ENCODE peak calls at places on chromosomes 4 and X, in four cellular contexts. S is tibial artery, N is PC-9, G is IMR-90. P is an unnamed sample.

GRCh38 chrX:134624046-134624430 is 34.2 kb downstream of the PLAC1 start:
- DNase-seq in S (no peak), N (no peak), G (peak; percentile 24), P (no peak)

GRCh38 chr4:78569291-78569821 is 17.8 kb downstream of the ANXA3 start:
- DNase-seq in N (peak; percentile 39), S (no peak), G (peak; percentile 82), P (peak; percentile 88)

GRCh38 chrX:129754266-129755024 is 15.7 kb downstream of the XPNPEP2 start:
- DNase-seq in N (no peak), S (no peak), G (no peak), P (no peak)

GRCh38 chrX:123905334-123905733 is 45.5 kb downstream of the XIAP start:
- DNase-seq in S (no peak), G (no peak), N (no peak), P (peak; percentile 43)

GRCh38 chr4:25922812-25923369 is 8.9 kb downstream of the SMIM20 start:
- DNase-seq in N (no peak), G (no peak), S (no peak), P (no peak)

GRCh38 chr4:4226606-4227438 is at the start of gene OTOP1:
- DNase-seq in G (no peak), N (no peak), S (no peak), P (no peak)

GRCh38 chrX:53347948-53348347 is 66.6 kb upstream of the IQSEC2 start:
- DNase-seq in N (no peak), S (no peak), G (no peak), P (no peak)

GRCh38 chrX:22081475-22082092 is 49.5 kb downstream of the PHEX start:
- DNase-seq in G (peak; percentile 63), S (peak; percentile 45), N (peak; percentile 13), P (peak; percentile 71)

GRCh38 chrX:65203545-65203944 is 227.3 kb upstream of the ZC4H2 start:
- DNase-seq in S (no peak), N (no peak), G (no peak), P (no peak)

GRCh38 chr4:149727663-149728062 is 88.0 kb downstream of the IQCM start:
- DNase-seq in N (no peak), G (no peak), S (no peak), P (peak; percentile 73)

GRCh38 chrX:16797841-16798240 is 11.6 kb downstream of the TXLNG start:
- DNase-seq in N (no peak), S (no peak), G (no peak), P (no peak)

GRCh38 chr4:7822858-7823257 is 116.8 kb downstream of the AFAP1 start:
- DNase-seq in G (no peak), N (no peak), S (peak; percentile 53), P (no peak)

GRCh38 chr4:1235381-1236102 is 13.4 kb downstream of the CTBP1 start:
- DNase-seq in G (no peak), N (no peak), S (peak; percentile 9), P (no peak)

GRCh38 chrX:40727599-40728252 is 7.6 kb downstream of the MED14 start:
- DNase-seq in G (no peak), N (no peak), S (no peak), P (no peak)

GRCh38 chrX:34875204-34875603 is 67.4 kb upstream of the FAM47B start:
- DNase-seq in N (no peak), G (peak; percentile 75), S (no peak), P (peak; percentile 44)

GRCh38 chr4:143286733-143287570 is 49.7 kb upstream of the GAB1 start:
- DNase-seq in S (no peak), G (peak; percentile 75), N (no peak), P (peak; percentile 85)

GRCh38 chrX:42519666-42520231 is 258.2 kb downstream of the PPP1R2C start:
- DNase-seq in S (no peak), N (no peak), G (peak; percentile 17), P (peak; percentile 59)

GRCh38 chr4:109359040-109359646 is 56.7 kb upstream of the COL25A1 start:
- DNase-seq in G (no peak), N (no peak), S (no peak), P (no peak)

GRCh38 chr4:153538408-153539057 is 72.4 kb downstream of the TMEM131L start:
- DNase-seq in S (peak; percentile 38), G (peak; percentile 26), N (no peak), P (peak; percentile 37)
- H3K4me3 ChIP-seq in S (peak overlapping the region; percentile 44), G (peak overlapping the region; percentile 25), N (no peak overlapping the region), P (peak overlapping the region; percentile 10)

GRCh38 chr4:146334862-146335449 is 120.6 kb downstream of the REELD1 start:
- DNase-seq in N (no peak), G (no peak), S (no peak), P (no peak)

GRCh38 chr4:146340798-146341197 is 126.5 kb downstream of the REELD1 start:
- DNase-seq in G (peak; percentile 54), S (no peak), N (no peak), P (peak; percentile 42)

GRCh38 chr4:146336413-146336807 is 122.1 kb downstream of the REELD1 start:
- DNase-seq in G (peak; percentile 71), S (no peak), N (no peak), P (peak; percentile 34)

GRCh38 chr4:146335763-146336412 is 121.5 kb downstream of the REELD1 start:
- DNase-seq in N (no peak), G (no peak), S (no peak), P (peak; percentile 82)

DNA sequence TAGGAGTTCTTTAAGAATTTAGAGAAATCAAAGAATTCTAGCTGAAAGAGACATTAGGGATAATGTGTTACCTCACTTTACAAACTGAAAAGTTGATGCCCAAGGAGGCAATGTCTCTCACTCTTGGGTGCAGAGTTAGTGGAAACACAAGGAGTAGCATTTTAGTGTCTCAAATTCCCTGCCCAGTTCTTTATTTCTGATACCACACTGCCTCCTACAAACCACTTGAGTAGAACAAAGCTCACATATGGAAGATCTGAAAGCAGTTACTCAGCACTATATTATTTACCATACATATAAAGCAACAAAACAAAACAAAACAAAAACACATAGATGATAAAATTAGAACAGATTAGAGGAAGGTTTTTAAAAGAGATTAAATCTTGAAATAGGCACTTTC is 124.2 kb downstream of the REELD1 start:
- DNase-seq in G (peak; percentile 6), S (no peak), N (no peak), P (no peak)
- TF ChIP-seq CTCF in G (peak; percentile 22), S (no peak), N (no peak), P (no peak)

GRCh38 chrX:154749856-154750255 is 1.0 kb downstream of the GAB3 start:
- DNase-seq in N (no peak), S (no peak), G (no peak), P (no peak)
- H3K4me3 ChIP-seq in N (no peak overlapping the region), S (peak overlapping the region; percentile 64), G (peak overlapping the region; percentile 82), P (no peak overlapping the region)

GRCh38 chrX:38651625-38652601 is 90.6 kb downstream of the TSPAN7 start:
- DNase-seq in S (no peak), G (no peak), N (no peak), P (no peak)
- TF ChIP-seq CTCF in S (no peak), G (no peak), N (no peak), P (no peak)

GRCh38 chrX:111095974-111096870 is at the start of gene PAK3:
- DNase-seq in G (peak; percentile 64), N (no peak), S (peak; percentile 66), P (peak; percentile 58)
- H3K4me3 ChIP-seq in G (peak within 1 kb of the TSS; percentile 32), N (no peak within 1 kb of the TSS), S (peak within 1 kb of the TSS; percentile 81), P (peak within 1 kb of the TSS; percentile 31)

GRCh38 chr4:122212880-122213279 is 60.7 kb downstream of the BLTP1 start:
- DNase-seq in S (no peak), G (no peak), N (no peak), P (no peak)

GRCh38 chr4:122221322-122221721 is 69.2 kb downstream of the BLTP1 start:
- DNase-seq in N (no peak), G (no peak), S (no peak), P (no peak)

GRCh38 chr4:122219356-122219755 is 67.2 kb downstream of the BLTP1 start:
- DNase-seq in G (no peak), N (no peak), S (no peak), P (no peak)

GRCh38 chr4:122224348-122224747 is 72.2 kb downstream of the BLTP1 start:
- DNase-seq in G (peak; percentile 22), N (peak; percentile 0), S (no peak), P (peak; percentile 11)

DNA sequence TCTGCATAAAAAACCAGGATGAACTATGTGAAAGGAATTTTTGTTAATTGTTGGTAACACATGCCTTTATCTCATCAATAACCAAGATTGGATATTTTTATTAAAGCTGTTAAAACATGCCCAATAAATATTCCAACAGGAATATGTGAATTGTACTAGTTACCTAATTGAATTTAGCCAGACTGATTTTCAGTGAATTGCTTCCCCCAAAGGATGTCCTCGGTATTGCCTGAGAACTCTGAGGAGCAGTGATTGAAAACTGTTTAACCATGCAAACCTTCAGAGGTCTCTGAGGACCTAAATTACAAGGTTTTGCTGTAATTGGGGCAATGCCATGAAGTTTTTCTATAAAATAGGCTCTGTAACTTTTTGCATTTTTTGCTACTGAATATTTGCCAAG is 66.6 kb downstream of the BLTP1 start:
- DNase-seq in N (no peak), S (no peak), G (peak; percentile 7), P (peak; percentile 6)
- TF ChIP-seq CTCF in N (peak; percentile 35), S (peak; percentile 25), G (peak; percentile 42), P (peak; percentile 37)

DNA sequence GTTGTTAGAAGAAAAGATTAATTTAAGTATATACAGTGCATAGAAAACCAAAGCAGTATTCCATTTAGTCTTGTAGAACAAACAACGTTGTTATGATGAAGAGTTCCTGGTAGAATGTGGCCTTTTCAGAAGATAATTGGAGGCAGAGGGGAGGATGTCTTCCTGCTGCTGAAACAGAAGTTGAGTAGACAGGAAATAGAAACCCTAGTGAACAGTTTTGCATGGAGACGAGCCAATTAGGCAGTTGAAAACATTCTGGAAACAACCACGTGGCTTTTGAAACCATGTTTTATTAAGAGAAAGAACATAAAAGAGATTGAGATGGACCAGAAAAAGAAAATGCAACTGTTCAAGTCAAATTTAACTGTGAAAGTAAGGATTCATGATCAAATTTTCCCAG is 325.2 kb downstream of the CAMK2D start:
- DNase-seq in S (no peak), N (no peak), G (peak; percentile 70), P (no peak)
- H3K4me3 ChIP-seq in S (no peak overlapping the region), N (no peak overlapping the region), G (no peak overlapping the region), P (no peak overlapping the region)

DNA sequence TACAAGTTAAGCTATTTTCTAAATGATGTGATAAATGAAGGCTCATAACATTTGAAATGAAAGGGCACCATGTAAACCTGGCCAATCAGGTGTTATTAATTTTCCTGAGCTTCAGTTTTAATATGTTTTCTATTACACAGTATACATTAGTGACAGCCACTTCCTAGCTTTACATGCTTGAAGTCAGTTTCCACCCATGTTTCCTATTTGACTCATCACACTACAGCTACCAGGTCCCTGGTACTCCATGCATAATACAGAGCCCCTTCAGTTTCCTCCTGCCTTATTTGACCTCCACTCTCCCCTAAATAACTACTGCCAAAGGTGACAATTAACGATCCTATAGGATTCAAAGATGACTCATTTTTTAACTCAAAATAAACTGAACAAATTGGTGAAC is 18.3 kb downstream of the ZNF518B start:
- DNase-seq in N (no peak), S (no peak), G (no peak), P (no peak)
- TF ChIP-seq CTCF in N (no peak), S (no peak), G (no peak), P (no peak)

GRCh38 chrX:137562096-137562495 is 3.8 kb upstream of the ZIC3 start:
- DNase-seq in G (no peak), N (no peak), S (no peak), P (no peak)
- H3K4me3 ChIP-seq in G (no peak overlapping the region), N (no peak overlapping the region), S (no peak overlapping the region), P (no peak overlapping the region)

DNA sequence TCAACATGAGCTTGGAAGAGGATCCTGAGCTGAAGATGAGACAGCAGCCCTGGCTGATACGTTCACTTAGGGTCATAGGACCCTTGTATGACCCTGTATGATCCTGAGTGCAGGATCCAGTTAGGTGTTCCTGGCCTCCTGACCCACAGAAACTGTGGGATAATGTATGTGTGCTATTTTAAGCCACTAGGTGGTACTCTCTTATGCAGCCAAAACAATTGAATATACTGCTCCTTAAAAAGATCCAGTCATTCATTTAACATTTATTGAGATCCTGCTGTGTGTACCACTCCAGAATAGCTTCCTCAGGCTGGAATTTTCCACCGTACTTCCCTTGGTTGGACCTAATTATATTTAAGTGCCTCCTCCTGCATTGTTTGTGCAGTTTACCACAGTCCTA is 167.1 kb downstream of the AMELX start:
- DNase-seq in S (no peak), G (no peak), N (no peak), P (no peak)
- TF ChIP-seq CTCF in S (no peak), G (no peak), N (no peak), P (no peak)

P was measured in epithelial cell of esophagus.